ENCODE peak calls at places on chromosome 11, in nine cellular contexts. I, U, L, K, X, D, C, T and O are unnamed samples.

GRCh38 chr11:128691802-128692749 is 1.8 kb upstream of the FLI1 start:
- DNase-seq in T (no peak), U (no peak), I (no peak), L (no peak), X (peak; percentile 63), D (no peak), K (no peak), C (no peak), O (no peak)

GRCh38 chr11:36092314-36093030 is 148.6 kb downstream of the LDLRAD3 start:
- DNase-seq in K (no peak), C (no peak), X (no peak), I (no peak), U (no peak), D (no peak), L (peak; percentile 43), T (no peak), O (no peak)

GRCh38 chr11:78708388-78708787 is 133.7 kb upstream of the NARS2 start:
- DNase-seq in X (no peak), I (no peak), U (no peak), L (peak; percentile 5), D (no peak), T (peak; percentile 23), C (no peak), K (no peak), O (no peak)

GRCh38 chr11:95255523-95256165 is 24.6 kb upstream of the SESN3 start:
- DNase-seq in I (no peak), U (no peak), K (no peak), L (no peak), C (no peak), X (peak; percentile 29), D (no peak), T (no peak), O (no peak)

GRCh38 chr11:86743223-86744118 is 56.9 kb upstream of the PRSS23 start:
- DNase-seq in T (peak; percentile 99), U (peak; percentile 91), X (no peak), C (peak; percentile 88), I (no peak), L (peak; percentile 99), D (peak; percentile 100), K (peak; percentile 99), O (no peak)

GRCh38 chr11:35629511-35629910 is 11.3 kb downstream of the FJX1 start:
- DNase-seq in I (no peak), D (no peak), C (no peak), L (no peak), T (no peak), K (no peak), U (no peak), X (no peak), O (no peak)

GRCh38 chr11:61065955-61066638 is 36.2 kb upstream of the CD5 start:
- DNase-seq in C (no peak), K (no peak), L (no peak), D (no peak), U (peak; percentile 46), T (no peak), I (no peak), X (no peak), O (no peak)

GRCh38 chr11:367956-368413 is 1.3 kb upstream of the B4GALNT4 start:
- DNase-seq in X (no peak), U (no peak), I (no peak), T (no peak), K (no peak), C (no peak), L (no peak), D (no peak), O (no peak)

GRCh38 chr11:72609045-72609444 is 65.2 kb downstream of the PDE2A start:
- DNase-seq in C (no peak), T (peak; percentile 23), I (no peak), X (peak; percentile 34), L (peak; percentile 54), U (no peak), D (peak; percentile 38), K (no peak), O (no peak)

GRCh38 chr11:120125005-120125404 is 12.9 kb downstream of the TRIM29 start:
- DNase-seq in L (peak; percentile 62), K (peak; percentile 10), I (no peak), C (no peak), U (no peak), T (peak; percentile 29), X (no peak), D (peak; percentile 81), O (no peak)

GRCh38 chr11:76543006-76543703 is 98.3 kb downstream of the EMSY start:
- DNase-seq in X (no peak), I (no peak), U (no peak), L (peak; percentile 49), D (peak; percentile 39), T (peak; percentile 4), C (no peak), K (no peak), O (no peak)

GRCh38 chr11:42543844-42544243 is 768.0 kb upstream of the API5 start:
- DNase-seq in U (no peak), X (no peak), D (no peak), K (no peak), L (peak; percentile 5), C (no peak), I (no peak), T (no peak), O (no peak)

GRCh38 chr11:1402776-1403620 is 13.3 kb downstream of the BRSK2 start:
- DNase-seq in T (no peak), X (no peak), L (peak; percentile 29), K (no peak), D (peak; percentile 42), I (peak; percentile 72), C (no peak), U (no peak), O (no peak)

GRCh38 chr11:111019931-111020381 is 225.6 kb upstream of the POU2AF2 start:
- DNase-seq in L (peak; percentile 49), I (no peak), U (no peak), T (no peak), D (peak; percentile 28), X (no peak), K (peak; percentile 4), C (no peak), O (no peak)

GRCh38 chr11:12113294-12113693 is 2.9 kb downstream of the MICAL2 start:
- DNase-seq in U (no peak), T (peak; percentile 60), I (no peak), X (no peak), L (peak; percentile 47), K (peak; percentile 44), C (no peak), D (no peak), O (no peak)
- H3K4me3 ChIP-seq in U (no peak overlapping the region), T (peak overlapping the region; percentile 11), I (no peak overlapping the region), X (no peak overlapping the region), L (peak overlapping the region; percentile 94), K (peak overlapping the region; percentile 95), C (no peak overlapping the region), D (no peak overlapping the region), O (no peak overlapping the region)

GRCh38 chr11:117392001-117392690 is 64.5 kb downstream of the CEP164 start:
- DNase-seq in L (no peak), K (no peak), C (no peak), T (no peak), I (no peak), U (no peak), D (no peak), X (no peak), O (no peak)

GRCh38 chr11:117391181-117391580 is 63.5 kb downstream of the CEP164 start:
- DNase-seq in U (no peak), L (no peak), X (no peak), C (no peak), T (no peak), I (no peak), D (no peak), K (no peak), O (no peak)

GRCh38 chr11:117387992-117388765 is 60.5 kb downstream of the CEP164 start:
- DNase-seq in U (no peak), T (peak; percentile 86), D (peak; percentile 62), K (peak; percentile 59), X (no peak), L (peak; percentile 13), C (no peak), I (no peak), O (no peak)

GRCh38 chr11:117392979-117393378 is 65.3 kb downstream of the CEP164 start:
- DNase-seq in C (no peak), U (no peak), K (no peak), X (no peak), D (no peak), I (no peak), T (no peak), L (no peak), O (no peak)

GRCh38 chr11:117390743-117391142 is 63.1 kb downstream of the CEP164 start:
- DNase-seq in I (no peak), K (no peak), L (no peak), D (no peak), T (no peak), C (no peak), U (no peak), X (no peak), O (no peak)
- H3K4me3 ChIP-seq in I (no peak overlapping the region), K (no peak overlapping the region), L (no peak overlapping the region), D (no peak overlapping the region), T (no peak overlapping the region), C (no peak overlapping the region), U (no peak overlapping the region), X (no peak overlapping the region), O (no peak overlapping the region)

GRCh38 chr11:104394508-104394907 is 230.6 kb upstream of the PDGFD start:
- DNase-seq in X (no peak), K (no peak), L (no peak), T (no peak), I (no peak), U (no peak), D (no peak), C (no peak), O (no peak)

GRCh38 chr11:104385884-104386283 is 221.9 kb upstream of the PDGFD start:
- DNase-seq in X (no peak), K (no peak), L (no peak), D (no peak), T (no peak), C (no peak), U (no peak), I (no peak), O (no peak)

DNA sequence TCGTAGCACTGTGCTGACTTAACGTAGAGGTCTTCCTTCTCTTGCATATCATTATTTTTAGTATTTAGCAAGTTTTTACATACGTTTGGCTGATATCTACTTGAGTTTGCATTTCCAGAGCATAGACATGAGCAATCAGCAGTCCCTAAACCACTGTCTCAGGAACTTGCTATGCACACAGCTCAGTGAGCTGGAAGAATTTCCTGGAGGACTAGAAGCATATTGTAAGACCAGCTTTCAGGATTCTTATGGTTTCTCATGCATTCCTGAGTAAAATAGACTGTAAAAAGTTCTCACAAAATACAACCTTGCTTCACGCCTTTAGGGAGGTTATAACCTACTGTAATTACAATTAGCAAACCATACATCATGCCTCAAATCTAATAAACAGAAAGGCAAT is 226.7 kb upstream of the PDGFD start:
- DNase-seq in L (no peak), D (no peak), I (no peak), T (peak; percentile 91), K (peak; percentile 41), X (peak; percentile 13), U (no peak), C (no peak), O (no peak)
- H3K4me3 ChIP-seq in L (no peak overlapping the region), D (no peak overlapping the region), I (no peak overlapping the region), T (no peak overlapping the region), K (no peak overlapping the region), X (no peak overlapping the region), U (no peak overlapping the region), C (no peak overlapping the region), O (no peak overlapping the region)

DNA sequence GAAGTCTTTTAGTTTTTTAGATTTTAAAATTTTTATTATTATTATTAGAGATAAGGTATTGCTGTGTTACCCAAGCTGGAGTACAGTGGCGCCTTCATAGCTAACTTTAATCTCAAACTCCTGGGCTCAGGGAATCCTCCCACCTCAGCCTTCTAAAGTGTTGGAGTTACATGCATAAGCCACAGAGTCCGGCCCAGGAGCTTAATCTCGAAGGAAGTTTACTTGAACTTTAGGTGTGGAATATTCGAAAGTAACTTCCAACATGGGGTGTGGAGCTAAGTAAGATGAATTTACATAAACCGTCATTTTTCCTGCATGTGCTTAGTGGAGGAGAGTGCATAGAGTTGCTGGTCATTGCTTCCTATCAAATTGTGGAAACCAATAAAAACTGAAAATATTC is 1.4 kb downstream of the ATG13 start:
- DNase-seq in T (peak; percentile 4), D (no peak), K (no peak), X (no peak), I (no peak), L (peak; percentile 7), U (no peak), C (no peak), O (no peak)
- H3K4me3 ChIP-seq in T (peak overlapping the region; percentile 90), D (peak overlapping the region; percentile 100), K (peak overlapping the region; percentile 62), X (peak overlapping the region; percentile 92), I (no peak overlapping the region), L (peak overlapping the region; percentile 80), U (no peak overlapping the region), C (no peak overlapping the region), O (peak overlapping the region; percentile 93)